ENCODE peak calls at places on chromosomes 4 and X, in five cellular contexts. B is NCI-H345, R is hippocampal formation, Z is lung, P is anterior cingulate cortex. E is an unnamed sample.
A peak's percentile ranks its signal among the peaks of the same experiment; 100 is the strongest.

GRCh38 chr4:84938316-84938715 is 28.2 kb downstream of the WDFY3 start:
- DNase-seq in B (no peak), P (no peak), Z (no peak), R (no peak), E (no peak)

GRCh38 chr4:98642991-98643426 is 15.4 kb downstream of the TSPAN5 start:
- DNase-seq in Z (no peak), B (no peak), R (no peak), P (no peak), E (no peak)

GRCh38 chr4:11748169-11748872 is 319.6 kb upstream of the HS3ST1 start:
- DNase-seq in Z (no peak), R (no peak), B (no peak), P (no peak), E (no peak)

GRCh38 chrX:68363984-68364383 is 69.3 kb downstream of the OPHN1 start:
- DNase-seq in R (no peak), P (no peak), Z (no peak), B (no peak), E (no peak)

GRCh38 chr4:25060586-25061340 is 30.0 kb upstream of the LGI2 start:
- DNase-seq in P (no peak), B (no peak), R (no peak), Z (no peak), E (no peak)

GRCh38 chr4:181261279-181261678 is 981.9 kb upstream of the TENM3 start:
- DNase-seq in B (no peak), R (no peak), P (no peak), Z (no peak), E (peak; percentile 49)

GRCh38 chr4:175087156-175087555 is 169.0 kb downstream of the ADAM29 start:
- DNase-seq in B (no peak), R (no peak), P (no peak), Z (no peak), E (no peak)

GRCh38 chr4:144463896-144464295 is 182.1 kb upstream of the HHIP start:
- DNase-seq in Z (no peak), P (no peak), R (no peak), B (no peak), E (no peak)

GRCh38 chr4:128428397-128428796 is 140.8 kb upstream of the PGRMC2 start:
- DNase-seq in P (no peak), Z (no peak), R (no peak), B (no peak), E (no peak)

GRCh38 chrX:118226060-118226428 is 109.4 kb upstream of the KLHL13 start:
- DNase-seq in Z (no peak), R (no peak), P (no peak), B (peak; percentile 43), E (peak; percentile 54)

GRCh38 chrX:45681891-45682290 is 481.2 kb upstream of the DIPK2B start:
- DNase-seq in B (no peak), R (no peak), Z (no peak), P (no peak), E (no peak)

GRCh38 chrX:31679861-31680260 is 608.0 kb upstream of the FTHL17 start:
- DNase-seq in P (no peak), B (peak; percentile 1), R (no peak), Z (no peak), E (no peak)